ENCODE peak calls at places on chromosomes 3 and 15, in six cellular contexts. W, N, H, X, J and L are unnamed samples.

GRCh38 chr15:51661072-51661471 is 20.2 kb upstream of the SCG3 start:
- DNase-seq in N (no peak), W (no peak), X (no peak), J (no peak), H (no peak), L (no peak)

GRCh38 chr15:75335313-75335704 is 554 bp upstream of the COMMD4 start:
- DNase-seq in W (no peak), X (no peak), H (no peak), J (no peak), N (no peak), L (no peak)

GRCh38 chr15:83112233-83112958 is 5.0 kb downstream of the TM6SF1 start:
- DNase-seq in N (no peak), J (no peak), X (no peak), W (no peak), H (no peak), L (no peak)

GRCh38 chr15:38652998-38653397 is 88.4 kb upstream of the RASGRP1 start:
- DNase-seq in N (no peak), X (no peak), H (no peak), J (no peak), W (no peak), L (no peak)

GRCh38 chr15:51218249-51218648 is 120.1 kb downstream of the CYP19A1 start:
- DNase-seq in J (no peak), X (peak; percentile 7), N (no peak), H (no peak), W (no peak), L (no peak)

GRCh38 chr3:123067689-123068226 is 933 bp downstream of the PDIA5 start:
- DNase-seq in X (peak; percentile 29), N (no peak), W (no peak), H (no peak), J (peak; percentile 72), L (no peak)

GRCh38 chr15:44550256-44550655 is 13.3 kb downstream of the EIF3J start:
- DNase-seq in N (no peak), W (no peak), X (no peak), H (no peak), J (no peak), L (no peak)

GRCh38 chr3:33789183-33789954 is 9.1 kb upstream of the PDCD6IP start:
- DNase-seq in J (no peak), N (no peak), W (no peak), X (no peak), H (peak; percentile 41), L (no peak)

GRCh38 chr15:67578020-67578600 is 35.6 kb downstream of the MAP2K5 start:
- DNase-seq in N (no peak), X (no peak), J (no peak), H (no peak), W (no peak), L (no peak)

GRCh38 chr3:108518895-108519294 is 8.5 kb upstream of the MYH15 start:
- DNase-seq in W (no peak), X (no peak), H (no peak), J (no peak), N (no peak), L (no peak)

GRCh38 chr3:151037746-151038145 is 47.7 kb upstream of the MED12L start:
- DNase-seq in J (no peak), W (peak; percentile 16), X (no peak), H (no peak), N (no peak), L (no peak)

GRCh38 chr3:65811917-65812316 is 226.8 kb downstream of the MAGI1 start:
- DNase-seq in H (no peak), W (no peak), X (no peak), J (no peak), N (no peak), L (no peak)

GRCh38 chr15:45522179-45522930 is at the start of gene SLC30A4:
- DNase-seq in H (peak; percentile 85), J (peak; percentile 78), W (peak; percentile 38), X (peak; percentile 79), N (no peak), L (peak; percentile 48)

GRCh38 chr3:23993556-23994246 is 48.6 kb downstream of the NR1D2 start:
- DNase-seq in J (no peak), X (no peak), W (no peak), N (no peak), H (no peak), L (no peak)

GRCh38 chr15:101001056-101001455 is 81.9 kb downstream of the LRRK1 start:
- DNase-seq in X (no peak), W (no peak), H (no peak), N (no peak), J (peak; percentile 53), L (no peak)